ENCODE peak calls at places on chromosomes 11 and 22, in ten cellular contexts. H is GM12891; B is SHP77; I is psoas muscle; T is stimulated activated CD4-positive, alpha-beta T cell treated with anti-CD3 and anti-CD28 coated beads, TNF-alpha, amount 100 ng/mL, for 48 hours; U is ovary; Y is HFF-Myc; R is Panc1; Z is adrenal gland; K is neural progenitor cell. N is an unnamed sample.

GRCh38 chr22:20463324-20464095 is 25.9 kb upstream of the SCARF2 start:
- DNase-seq in B (no peak), T (no peak), R (no peak), I (peak; percentile 28), Z (no peak), Y (no peak), K (no peak), H (no peak), U (no peak), N (no peak)

GRCh38 chr11:57325735-57326048 is 940 bp upstream of the TNKS1BP1 start:
- DNase-seq in K (no peak), U (no peak), Z (no peak), B (peak; percentile 32), T (no peak), H (no peak), R (no peak), Y (no peak), I (peak; percentile 82), N (no peak)

GRCh38 chr11:58059011-58059358 is 28.2 kb downstream of the OR6Q1 start:
- DNase-seq in Z (no peak), U (no peak), B (no peak), Y (no peak), R (no peak), T (no peak), I (no peak), H (no peak), K (peak; percentile 56), N (peak; percentile 81)

GRCh38 chr11:59667812-59668187 is 1.0 kb downstream of the PATL1 start:
- DNase-seq in H (no peak), T (no peak), Y (no peak), R (no peak), K (peak; percentile 4), Z (no peak), B (no peak), U (no peak), I (no peak), N (no peak)

GRCh38 chr11:102216433-102217163 is 100.7 kb upstream of the BIRC3 start:
- DNase-seq in Y (no peak), R (no peak), Z (no peak), K (no peak), I (no peak), T (no peak), U (no peak), B (no peak), H (no peak), N (no peak)

GRCh38 chr11:44622190-44622650 is 56.8 kb downstream of the CD82 start:
- DNase-seq in H (no peak), R (no peak), I (no peak), K (no peak), T (no peak), Z (peak; percentile 3), Y (no peak), B (no peak), U (peak; percentile 14), N (no peak)

GRCh38 chr11:114725623-114726022 is 47.3 kb downstream of the NXPE2 start:
- DNase-seq in Z (no peak), I (no peak), T (no peak), B (no peak), U (no peak), R (no peak), H (no peak), Y (no peak), K (no peak), N (no peak)

GRCh38 chr11:548700-549603 is 11.6 kb downstream of the LMNTD2 start:
- DNase-seq in Z (no peak), B (no peak), H (no peak), U (no peak), I (peak; percentile 9), R (no peak), K (no peak), T (no peak), Y (no peak), N (no peak)

GRCh38 chr22:42310301-42310981 is 40.0 kb upstream of the TCF20 start:
- DNase-seq in B (no peak), R (no peak), T (no peak), I (no peak), Z (no peak), Y (no peak), H (no peak), U (no peak), K (no peak), N (no peak)

GRCh38 chr11:102436546-102436945 is 16.0 kb downstream of the TMEM123 start:
- DNase-seq in K (no peak), U (no peak), B (no peak), Y (no peak), H (no peak), T (no peak), R (no peak), Z (no peak), I (no peak), N (peak; percentile 89)

GRCh38 chr11:59755701-59756495 is 722 bp downstream of the STX3 start:
- DNase-seq in R (peak; percentile 48), T (no peak), Y (no peak), U (peak; percentile 84), B (peak; percentile 1), H (no peak), K (peak; percentile 79), Z (peak; percentile 93), I (peak; percentile 77), N (peak; percentile 67)

GRCh38 chr11:116989184-116989583 is 109.0 kb downstream of the SIK3 start:
- DNase-seq in T (no peak), Z (no peak), R (no peak), H (no peak), Y (no peak), I (no peak), U (no peak), B (no peak), K (no peak), N (no peak)

GRCh38 chr22:39773976-39774539 is 119.5 kb downstream of the ENTHD1 start:
- DNase-seq in R (no peak), K (no peak), B (no peak), H (peak; percentile 33), Z (no peak), Y (no peak), T (peak; percentile 1), U (no peak), I (no peak), N (no peak)

GRCh38 chr11:10377182-10377581 is 72.3 kb downstream of the ADM start:
- DNase-seq in U (no peak), B (no peak), Z (no peak), H (no peak), Y (no peak), R (no peak), T (no peak), K (no peak), I (no peak), N (peak; percentile 33)

GRCh38 chr11:70618471-70619101 is 220.3 kb downstream of the CTTN start:
- DNase-seq in Z (peak; percentile 84), I (no peak), H (no peak), R (no peak), U (no peak), K (peak; percentile 44), T (no peak), Y (no peak), B (no peak), N (no peak)

GRCh38 chr11:62665630-62666258 is 632 bp downstream of the CSKMT start:
- DNase-seq in Y (no peak), T (peak; percentile 26), U (peak; percentile 73), H (no peak), K (peak; percentile 73), I (peak; percentile 60), R (no peak), B (no peak), Z (peak; percentile 68), N (peak; percentile 59)

GRCh38 chr11:57345555-57346151 is 7.5 kb downstream of the P2RX3 start:
- DNase-seq in Y (peak; percentile 66), I (peak; percentile 61), H (peak; percentile 57), U (peak; percentile 49), T (peak; percentile 43), R (no peak), B (peak; percentile 23), K (peak; percentile 87), Z (peak; percentile 70), N (peak; percentile 71)

GRCh38 chr11:131771471-131771870 is 401.1 kb downstream of the NTM start:
- DNase-seq in R (no peak), I (no peak), B (no peak), K (no peak), U (no peak), T (no peak), Z (no peak), Y (no peak), H (no peak), N (no peak)

GRCh38 chr11:68798221-68798813 is 43.4 kb downstream of the CPT1A start:
- DNase-seq in H (no peak), R (peak; percentile 7), Z (no peak), B (no peak), T (no peak), K (peak; percentile 83), U (peak; percentile 42), I (no peak), Y (no peak), N (peak; percentile 17)

GRCh38 chr22:45933503-45934167 is 43.3 kb downstream of the WNT7B start:
- DNase-seq in Y (no peak), Z (no peak), B (no peak), R (no peak), I (no peak), H (no peak), K (no peak), T (no peak), U (no peak), N (no peak)

GRCh38 chr11:134261626-134262488 is 8.5 kb downstream of the ACAD8 start:
- DNase-seq in I (no peak), R (no peak), H (no peak), Z (no peak), Y (no peak), B (peak; percentile 12), U (no peak), K (peak; percentile 67), T (no peak), N (peak; percentile 25)

GRCh38 chr11:120182790-120183491 is 27.9 kb upstream of the OAF start:
- DNase-seq in U (peak; percentile 36), R (no peak), H (no peak), K (no peak), Z (no peak), I (peak; percentile 62), Y (no peak), T (no peak), B (peak; percentile 6), N (peak; percentile 72)

GRCh38 chr11:38990139-38990538 is 2392.1 kb upstream of the RAG2 start:
- DNase-seq in T (no peak), K (no peak), B (no peak), I (no peak), R (no peak), U (no peak), H (no peak), Z (no peak), Y (no peak), N (no peak)

GRCh38 chr11:14644396-14645246 is 1.0 kb downstream of the PDE3B start:
- DNase-seq in R (no peak), K (peak; percentile 65), Z (peak; percentile 8), U (peak; percentile 15), H (peak; percentile 22), Y (no peak), T (peak; percentile 8), I (peak; percentile 18), B (peak; percentile 22), N (no peak)

GRCh38 chr22:29219881-29220670 is 14.4 kb downstream of the EMID1 start:
- DNase-seq in I (no peak), T (no peak), Y (no peak), R (no peak), K (no peak), H (peak; percentile 11), U (no peak), B (no peak), Z (no peak), N (no peak)

GRCh38 chr11:117387992-117388765 is 60.5 kb downstream of the CEP164 start:
- DNase-seq in Y (no peak), H (no peak), R (no peak), I (no peak), K (no peak), Z (no peak), B (no peak), T (no peak), U (no peak), N (peak; percentile 62)

GRCh38 chr11:127620660-127621059 is 620.1 kb upstream of the KIRREL3 start:
- DNase-seq in K (no peak), B (no peak), I (no peak), H (no peak), U (no peak), T (no peak), Z (no peak), R (no peak), Y (no peak), N (no peak)

GRCh38 chr11:126006068-126006467 is 56.6 kb downstream of the CDON start:
- DNase-seq in I (no peak), Y (no peak), U (no peak), Z (no peak), R (no peak), B (no peak), T (no peak), K (no peak), H (no peak), N (no peak)